ENCODE peak calls at places on chromosome 10, in eight cellular contexts. L is left ventricle myocardium superior; J is NCI-H1930; X is fibroblast of pulmonary artery; Y is adipocyte; G is A549; K is GDM1; E is stimulated activated CD4-positive, alpha-beta T cell treated with anti-CD3 and anti-CD28 coated beads, Interleukin-2, amount 100 ng/mL, for 48 hours. B is an unnamed sample.

GRCh38 chr10:99714446-99714845 is 17.5 kb downstream of the COX15 start:
- DNase-seq in L (no peak), J (no peak), X (no peak), Y (no peak), G (no peak), K (no peak), E (no peak), B (no peak)

GRCh38 chr10:117754770-117755510 is 212.4 kb downstream of the EMX2 start:
- DNase-seq in L (no peak), J (no peak), X (no peak), Y (no peak), G (no peak), K (no peak), E (no peak), B (no peak)

GRCh38 chr10:76306859-76307258 is 875.4 kb downstream of the LRMDA start:
- DNase-seq in L (no peak), J (no peak), X (peak; percentile 53), Y (peak; percentile 48), G (no peak), K (no peak), E (no peak), B (no peak)

GRCh38 chr10:49056356-49056755 is 59.0 kb downstream of the VSTM4 start:
- DNase-seq in L (no peak), J (no peak), X (no peak), Y (peak; percentile 34), G (no peak), K (no peak), E (no peak), B (no peak)

GRCh38 chr10:23418051-23418681 is 20.7 kb upstream of the OTUD1 start:
- DNase-seq in L (no peak), J (no peak), X (no peak), Y (no peak), G (no peak), K (no peak), E (no peak), B (no peak)

GRCh38 chr10:75137533-75138438 is 26.3 kb downstream of the SAMD8 start:
- DNase-seq in L (no peak), J (no peak), X (no peak), Y (peak; percentile 66), G (peak; percentile 44), K (no peak), E (peak; percentile 7), B (no peak)

GRCh38 chr10:30070001-30070759 is 10.8 kb upstream of the JCAD start:
- DNase-seq in L (no peak), J (no peak), X (peak; percentile 72), Y (peak; percentile 67), G (no peak), K (no peak), E (no peak), B (no peak)

GRCh38 chr10:26550774-26551526 is 112.8 kb downstream of the APBB1IP start:
- DNase-seq in L (no peak), J (no peak), X (no peak), Y (no peak), G (no peak), K (no peak), E (no peak), B (no peak)

GRCh38 chr10:68088744-68089143 is 13.7 kb upstream of the HERC4 start:
- DNase-seq in L (no peak), J (no peak), X (peak; percentile 61), Y (no peak), G (no peak), K (no peak), E (no peak), B (no peak)

GRCh38 chr10:93600861-93601773 is at the start of gene RBP4:
- DNase-seq in L (peak; percentile 42), J (no peak), X (peak; percentile 43), Y (peak; percentile 71), G (no peak), K (no peak), E (no peak), B (no peak)

GRCh38 chr10:124916098-124916584 is 25.8 kb upstream of the ZRANB1 start:
- DNase-seq in L (no peak), J (no peak), X (peak; percentile 33), Y (peak; percentile 37), G (peak; percentile 28), K (no peak), E (no peak), B (no peak)

GRCh38 chr10:124319926-124320391 is 98.8 kb downstream of the OAT start:
- DNase-seq in L (no peak), J (no peak), X (no peak), Y (peak; percentile 62), G (no peak), K (no peak), E (no peak), B (no peak)

GRCh38 chr10:6445671-6446278 is 134.3 kb downstream of the PRKCQ start:
- DNase-seq in L (peak; percentile 66), J (no peak), X (peak; percentile 57), Y (peak; percentile 73), G (peak; percentile 25), K (no peak), E (peak; percentile 46), B (no peak)

GRCh38 chr10:119395287-119396007 is 147.1 kb downstream of the RGS10 start:
- DNase-seq in L (peak; percentile 79), J (no peak), X (peak; percentile 82), Y (no peak), G (no peak), K (no peak), E (no peak), B (no peak)

GRCh38 chr10:77279207-77279606 is 358.4 kb downstream of the KCNMA1 start:
- DNase-seq in L (no peak), J (no peak), X (no peak), Y (no peak), G (no peak), K (no peak), E (no peak), B (no peak)

GRCh38 chr10:17026686-17027485 is 102.7 kb downstream of the CUBN start:
- DNase-seq in L (no peak), J (no peak), X (peak; percentile 59), Y (peak; percentile 65), G (no peak), K (no peak), E (peak; percentile 38), B (no peak)

GRCh38 chr10:24449334-24449740 is 240.4 kb downstream of the KIAA1217 start:
- DNase-seq in L (no peak), J (no peak), X (peak; percentile 54), Y (peak; percentile 71), G (no peak), K (no peak), E (no peak), B (no peak)

GRCh38 chr10:97873569-97873968 is 23.9 kb downstream of the GOLGA7B start:
- DNase-seq in L (no peak), J (no peak), X (no peak), Y (no peak), G (no peak), K (no peak), E (no peak), B (no peak)